ENCODE peak calls at places on chromosomes 11 and 22, in five cellular contexts. One of them, this sample, is unnamed.

GRCh38 chr11:79321282-79321681 is 119.5 kb downstream of the TENM4 start:
- DNase-seq in GM06990: no peak
- DNase-seq in iris pigment epithelial cell: no peak
- DNase-seq in CD4-positive, CD25-positive, alpha-beta regulatory T cell: no peak
- DNase-seq in GM12864: no peak
- DNase-seq in this sample: no peak

GRCh38 chr11:22690891-22691290 is 24.5 kb downstream of the GAS2 start:
- DNase-seq in GM06990: no peak
- DNase-seq in iris pigment epithelial cell: no peak
- DNase-seq in CD4-positive, CD25-positive, alpha-beta regulatory T cell: peak
- DNase-seq in GM12864: no peak
- DNase-seq in this sample: no peak

GRCh38 chr22:27331526-27332281 is 469.9 kb downstream of the MN1 start:
- DNase-seq in GM06990: no peak
- DNase-seq in iris pigment epithelial cell: peak
- DNase-seq in CD4-positive, CD25-positive, alpha-beta regulatory T cell: no peak
- DNase-seq in GM12864: no peak
- DNase-seq in this sample: no peak

GRCh38 chr22:20591660-20592310 is 84.4 kb downstream of the MED15 start:
- DNase-seq in GM06990: no peak
- DNase-seq in iris pigment epithelial cell: peak
- DNase-seq in CD4-positive, CD25-positive, alpha-beta regulatory T cell: no peak
- DNase-seq in GM12864: no peak
- DNase-seq in this sample: no peak

GRCh38 chr11:859394-860131 is 16.9 kb downstream of the TSPAN4 start:
- DNase-seq in GM06990: no peak
- DNase-seq in iris pigment epithelial cell: peak
- DNase-seq in CD4-positive, CD25-positive, alpha-beta regulatory T cell: no peak
- DNase-seq in GM12864: no peak
- DNase-seq in this sample: no peak

GRCh38 chr11:9315078-9315688 is 790 bp upstream of the TMEM41B start:
- DNase-seq in GM06990: no peak
- DNase-seq in iris pigment epithelial cell: peak
- DNase-seq in CD4-positive, CD25-positive, alpha-beta regulatory T cell: no peak
- DNase-seq in GM12864: no peak
- DNase-seq in this sample: no peak

GRCh38 chr11:123143476-123143875 is 51.6 kb downstream of the CLMP start:
- DNase-seq in GM06990: no peak
- DNase-seq in iris pigment epithelial cell: peak
- DNase-seq in CD4-positive, CD25-positive, alpha-beta regulatory T cell: no peak
- DNase-seq in GM12864: no peak
- DNase-seq in this sample: no peak

GRCh38 chr11:134171951-134172350 is 51.8 kb downstream of the NCAPD3 start:
- DNase-seq in GM06990: no peak
- DNase-seq in iris pigment epithelial cell: no peak
- DNase-seq in CD4-positive, CD25-positive, alpha-beta regulatory T cell: no peak
- DNase-seq in GM12864: no peak
- DNase-seq in this sample: no peak

GRCh38 chr22:36136475-36136874 is 24.1 kb downstream of the APOL3 start:
- DNase-seq in GM06990: no peak
- DNase-seq in iris pigment epithelial cell: peak
- DNase-seq in CD4-positive, CD25-positive, alpha-beta regulatory T cell: no peak
- DNase-seq in GM12864: no peak
- DNase-seq in this sample: no peak

GRCh38 chr11:84780689-84781293 is 846.4 kb downstream of the DLG2 start:
- DNase-seq in GM06990: no peak
- DNase-seq in iris pigment epithelial cell: peak
- DNase-seq in CD4-positive, CD25-positive, alpha-beta regulatory T cell: no peak
- DNase-seq in GM12864: no peak
- DNase-seq in this sample: no peak

GRCh38 chr11:9529333-9529648 is 44.2 kb upstream of the WEE1 start:
- DNase-seq in GM06990: no peak
- DNase-seq in iris pigment epithelial cell: no peak
- DNase-seq in CD4-positive, CD25-positive, alpha-beta regulatory T cell: no peak
- DNase-seq in GM12864: no peak
- DNase-seq in this sample: no peak

GRCh38 chr11:335779-336665 is 15.4 kb upstream of the IFITM3 start:
- DNase-seq in GM06990: no peak
- DNase-seq in iris pigment epithelial cell: no peak
- DNase-seq in CD4-positive, CD25-positive, alpha-beta regulatory T cell: no peak
- DNase-seq in GM12864: no peak
- DNase-seq in this sample: no peak

GRCh38 chr22:22810018-22810427 is 77.6 kb upstream of the IGLL5 start:
- DNase-seq in GM06990: no peak
- DNase-seq in iris pigment epithelial cell: peak
- DNase-seq in CD4-positive, CD25-positive, alpha-beta regulatory T cell: peak
- DNase-seq in GM12864: peak
- DNase-seq in this sample: peak

GRCh38 chr22:35205956-35206355 is 51.3 kb upstream of the HMGXB4 start:
- DNase-seq in GM06990: no peak
- DNase-seq in iris pigment epithelial cell: peak
- DNase-seq in CD4-positive, CD25-positive, alpha-beta regulatory T cell: no peak
- DNase-seq in GM12864: no peak
- DNase-seq in this sample: no peak

GRCh38 chr11:2310786-2311455 is 9.1 kb downstream of the TSPAN32 start:
- DNase-seq in GM06990: no peak
- DNase-seq in iris pigment epithelial cell: no peak
- DNase-seq in CD4-positive, CD25-positive, alpha-beta regulatory T cell: no peak
- DNase-seq in GM12864: no peak
- DNase-seq in this sample: no peak

GRCh38 chr22:42857845-42858481 is 890 bp upstream of the ARFGAP3 start:
- DNase-seq in GM06990: no peak
- DNase-seq in iris pigment epithelial cell: no peak
- DNase-seq in CD4-positive, CD25-positive, alpha-beta regulatory T cell: no peak
- DNase-seq in GM12864: no peak
- DNase-seq in this sample: no peak

GRCh38 chr11:76769645-76770586 is 13.2 kb upstream of the TSKU start:
- DNase-seq in GM06990: no peak
- DNase-seq in iris pigment epithelial cell: peak
- DNase-seq in CD4-positive, CD25-positive, alpha-beta regulatory T cell: no peak
- DNase-seq in GM12864: no peak
- DNase-seq in this sample: no peak

GRCh38 chr11:36751251-36751839 is 153.3 kb upstream of the RAG2 start:
- DNase-seq in GM06990: no peak
- DNase-seq in iris pigment epithelial cell: no peak
- DNase-seq in CD4-positive, CD25-positive, alpha-beta regulatory T cell: no peak
- DNase-seq in GM12864: no peak
- DNase-seq in this sample: no peak

GRCh38 chr22:47107431-47107830 is 345.0 kb downstream of the TBC1D22A start:
- DNase-seq in GM06990: no peak
- DNase-seq in iris pigment epithelial cell: peak
- DNase-seq in CD4-positive, CD25-positive, alpha-beta regulatory T cell: no peak
- DNase-seq in GM12864: no peak
- DNase-seq in this sample: no peak

GRCh38 chr22:31253949-31254348 is 38.3 kb downstream of the PIK3IP1 start:
- DNase-seq in GM06990: no peak
- DNase-seq in iris pigment epithelial cell: no peak
- DNase-seq in CD4-positive, CD25-positive, alpha-beta regulatory T cell: no peak
- DNase-seq in GM12864: no peak
- DNase-seq in this sample: no peak

GRCh38 chr22:41237707-41238569 is 2.8 kb downstream of the CHADL start:
- DNase-seq in GM06990: peak
- DNase-seq in iris pigment epithelial cell: peak
- DNase-seq in CD4-positive, CD25-positive, alpha-beta regulatory T cell: peak
- DNase-seq in GM12864: peak
- DNase-seq in this sample: peak

GRCh38 chr22:33447733-33448132 is 389.6 kb upstream of the SYN3 start:
- DNase-seq in GM06990: no peak
- DNase-seq in iris pigment epithelial cell: no peak
- DNase-seq in CD4-positive, CD25-positive, alpha-beta regulatory T cell: no peak
- DNase-seq in GM12864: no peak
- DNase-seq in this sample: no peak

GRCh38 chr22:37316875-37317371 is 34.6 kb downstream of the CYTH4 start:
- DNase-seq in GM06990: peak
- DNase-seq in iris pigment epithelial cell: peak
- DNase-seq in CD4-positive, CD25-positive, alpha-beta regulatory T cell: peak
- DNase-seq in GM12864: peak
- DNase-seq in this sample: peak

GRCh38 chr11:92311616-92312449 is 87.2 kb downstream of the FAT3 start:
- DNase-seq in GM06990: no peak
- DNase-seq in iris pigment epithelial cell: no peak
- DNase-seq in CD4-positive, CD25-positive, alpha-beta regulatory T cell: no peak
- DNase-seq in GM12864: no peak
- DNase-seq in this sample: no peak

GRCh38 chr11:111399187-111400031 is 20.3 kb upstream of the POU2AF1 start:
- DNase-seq in GM06990: no peak
- DNase-seq in iris pigment epithelial cell: no peak
- DNase-seq in CD4-positive, CD25-positive, alpha-beta regulatory T cell: no peak
- DNase-seq in GM12864: no peak
- DNase-seq in this sample: no peak

GRCh38 chr11:1924121-1924520 is 4.6 kb downstream of the TNNT3 start:
- DNase-seq in GM06990: no peak
- DNase-seq in iris pigment epithelial cell: no peak
- DNase-seq in CD4-positive, CD25-positive, alpha-beta regulatory T cell: no peak
- DNase-seq in GM12864: no peak
- DNase-seq in this sample: no peak

GRCh38 chr11:36253238-36253637 is 36.0 kb downstream of the COMMD9 start:
- DNase-seq in GM06990: no peak
- DNase-seq in iris pigment epithelial cell: no peak
- DNase-seq in CD4-positive, CD25-positive, alpha-beta regulatory T cell: no peak
- DNase-seq in GM12864: no peak
- DNase-seq in this sample: no peak

GRCh38 chr11:73350908-73351636 is 25.1 kb upstream of the RELT start:
- DNase-seq in GM06990: no peak
- DNase-seq in iris pigment epithelial cell: peak
- DNase-seq in CD4-positive, CD25-positive, alpha-beta regulatory T cell: peak
- DNase-seq in GM12864: peak
- DNase-seq in this sample: peak

GRCh38 chr11:123755813-123756212 is 1.5 kb upstream of the OR6X1 start:
- DNase-seq in GM06990: no peak
- DNase-seq in iris pigment epithelial cell: no peak
- DNase-seq in CD4-positive, CD25-positive, alpha-beta regulatory T cell: no peak
- DNase-seq in GM12864: no peak
- DNase-seq in this sample: no peak

GRCh38 chr22:40196628-40197027 is 18.9 kb downstream of the TNRC6B start:
- DNase-seq in GM06990: no peak
- DNase-seq in iris pigment epithelial cell: peak
- DNase-seq in CD4-positive, CD25-positive, alpha-beta regulatory T cell: no peak
- DNase-seq in GM12864: no peak
- DNase-seq in this sample: peak

GRCh38 chr11:76624515-76625379 is 45.8 kb downstream of the LRRC32 start:
- DNase-seq in GM06990: no peak
- DNase-seq in iris pigment epithelial cell: no peak
- DNase-seq in CD4-positive, CD25-positive, alpha-beta regulatory T cell: no peak
- DNase-seq in GM12864: no peak
- DNase-seq in this sample: no peak

GRCh38 chr22:24141586-24141985 is 39.7 kb upstream of the SUSD2 start:
- DNase-seq in GM06990: no peak
- DNase-seq in iris pigment epithelial cell: peak
- DNase-seq in CD4-positive, CD25-positive, alpha-beta regulatory T cell: peak
- DNase-seq in GM12864: no peak
- DNase-seq in this sample: peak

GRCh38 chr11:130606181-130606580 is 157.7 kb downstream of the ADAMTS15 start:
- DNase-seq in GM06990: no peak
- DNase-seq in iris pigment epithelial cell: no peak
- DNase-seq in CD4-positive, CD25-positive, alpha-beta regulatory T cell: no peak
- DNase-seq in GM12864: no peak
- DNase-seq in this sample: no peak

GRCh38 chr11:8826145-8826786 is 84.7 kb upstream of the AKIP1 start:
- DNase-seq in GM06990: no peak
- DNase-seq in iris pigment epithelial cell: peak
- DNase-seq in CD4-positive, CD25-positive, alpha-beta regulatory T cell: no peak
- DNase-seq in GM12864: no peak
- DNase-seq in this sample: no peak

GRCh38 chr11:90343670-90344069 is 120.8 kb upstream of the CHORDC1 start:
- DNase-seq in GM06990: no peak
- DNase-seq in iris pigment epithelial cell: no peak
- DNase-seq in CD4-positive, CD25-positive, alpha-beta regulatory T cell: no peak
- DNase-seq in GM12864: no peak
- DNase-seq in this sample: no peak

GRCh38 chr11:71936825-71937224 is 8.0 kb downstream of the RNF121 start:
- DNase-seq in GM06990: no peak
- DNase-seq in iris pigment epithelial cell: peak
- DNase-seq in CD4-positive, CD25-positive, alpha-beta regulatory T cell: no peak
- DNase-seq in GM12864: no peak
- DNase-seq in this sample: no peak